ENCODE peak calls at places on chromosomes 3 and 15, in four cellular contexts. I is lung, P is small intestine, E is heart left ventricle. J is an unnamed sample.

GRCh38 chr15:30038667-30039523 is 43.9 kb upstream of the GOLGA8J start:
- DNase-seq in I (no peak), P (peak), E (no peak), J (no peak)

GRCh38 chr3:96991812-96992211 is 177.4 kb downstream of the EPHA6 start:
- DNase-seq in I (no peak), P (no peak), E (no peak), J (no peak)

GRCh38 chr3:46080124-46080991 is 53.1 kb upstream of the XCR1 start:
- DNase-seq in I (no peak), P (no peak), E (no peak), J (no peak)

GRCh38 chr3:64030741-64031140 is 7.4 kb upstream of the PSMD6 start:
- DNase-seq in I (peak), P (peak), E (peak), J (peak)

GRCh38 chr15:58438956-58439355 is 7.2 kb downstream of the LIPC start:
- DNase-seq in I (no peak), P (peak), E (peak), J (no peak)

GRCh38 chr3:164918915-164919314 is 159.4 kb downstream of the SI start:
- DNase-seq in I (no peak), P (no peak), E (no peak), J (no peak)

GRCh38 chr15:68391084-68391483 is 40.9 kb downstream of the ITGA11 start:
- DNase-seq in I (no peak), P (no peak), E (no peak), J (no peak)

GRCh38 chr3:113654851-113655250 is 41.6 kb downstream of the USF3 start:
- DNase-seq in I (no peak), P (no peak), E (no peak), J (no peak)

GRCh38 chr3:113783980-113784379 is 37.1 kb downstream of the ATP6V1A start:
- DNase-seq in I (no peak), P (no peak), E (no peak), J (no peak)

GRCh38 chr15:101543431-101543830 is 53.9 kb upstream of the PCSK6 start:
- DNase-seq in I (no peak), P (no peak), E (no peak), J (no peak)

GRCh38 chr15:41487802-41488201 is 5.9 kb upstream of the ITPKA start:
- DNase-seq in I (no peak), P (no peak), E (no peak), J (no peak)

GRCh38 chr15:48962662-48963523 is 826 bp downstream of the SHC4 start:
- DNase-seq in I (no peak), P (no peak), E (no peak), J (peak)

GRCh38 chr15:33064878-33065277 is 129.6 kb downstream of the FMN1 start:
- DNase-seq in I (no peak), P (no peak), E (no peak), J (no peak)

GRCh38 chr3:70738310-70738681 is 425.9 kb upstream of the MDFIC2 start:
- DNase-seq in I (no peak), P (no peak), E (no peak), J (no peak)

GRCh38 chr15:80498652-80499051 is 94.5 kb downstream of the ARNT2 start:
- DNase-seq in I (no peak), P (no peak), E (no peak), J (no peak)

GRCh38 chr15:41950127-41950483 is 22.3 kb downstream of the EHD4 start:
- DNase-seq in I (no peak), P (no peak), E (no peak), J (no peak)

GRCh38 chr3:186598108-186598784 is 14.6 kb upstream of the AHSG start:
- DNase-seq in I (no peak), P (no peak), E (peak), J (peak)

GRCh38 chr3:3560566-3561336 is 238.5 kb upstream of the LRRN1 start:
- DNase-seq in I (no peak), P (no peak), E (no peak), J (no peak)

GRCh38 chr3:112042842-112043280 is 8.3 kb downstream of the TMPRSS7 start:
- DNase-seq in I (no peak), P (peak), E (no peak), J (no peak)

GRCh38 chr3:14225421-14225820 is 46.8 kb downstream of the LSM3 start:
- DNase-seq in I (no peak), P (no peak), E (no peak), J (no peak)
- H3K27ac ChIP-seq in I (peak), P (no peak), E (no peak), J (peak)

GRCh38 chr15:57038496-57038895 is 120.1 kb downstream of the TCF12 start:
- DNase-seq in I (no peak), P (no peak), E (no peak), J (no peak)
- H3K4me3 ChIP-seq in I (no peak), P (no peak), E (no peak), J (no peak)

GRCh38 chr3:141434255-141434654 is 52.6 kb upstream of the RASA2 start:
- DNase-seq in I (no peak), P (no peak), E (no peak), J (no peak)

GRCh38 chr3:141436180-141436579 is 50.6 kb upstream of the RASA2 start:
- DNase-seq in I (no peak), P (no peak), E (no peak), J (no peak)

GRCh38 chr3:141430326-141430725 is 56.5 kb upstream of the RASA2 start:
- DNase-seq in I (no peak), P (no peak), E (no peak), J (no peak)

GRCh38 chr3:141431411-141432378 is 55.1 kb upstream of the RASA2 start:
- DNase-seq in I (no peak), P (no peak), E (no peak), J (no peak)

DNA sequence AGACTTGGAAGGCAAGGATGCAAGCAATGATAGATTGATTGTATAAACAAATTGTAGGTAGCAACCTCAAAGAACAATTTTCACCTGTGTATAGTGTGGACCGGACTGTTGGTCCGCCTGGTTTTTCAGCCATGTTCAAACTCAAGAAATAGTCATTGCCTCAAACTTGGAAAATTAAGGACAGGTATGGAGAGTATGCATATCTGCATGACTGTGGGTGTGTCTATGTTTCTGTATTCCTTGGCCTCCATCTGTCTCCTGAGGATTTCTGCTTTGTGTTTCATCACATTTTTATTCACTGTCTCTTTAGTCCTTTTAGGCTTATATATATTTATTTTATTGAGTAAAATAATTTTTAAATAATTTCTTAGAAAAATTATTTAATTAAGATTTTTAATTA is 53.9 kb upstream of the RASA2 start:
- DNase-seq in I (no peak), P (no peak), E (no peak), J (no peak)
- H3K27ac ChIP-seq in I (peak), P (no peak), E (peak), J (no peak)

DNA sequence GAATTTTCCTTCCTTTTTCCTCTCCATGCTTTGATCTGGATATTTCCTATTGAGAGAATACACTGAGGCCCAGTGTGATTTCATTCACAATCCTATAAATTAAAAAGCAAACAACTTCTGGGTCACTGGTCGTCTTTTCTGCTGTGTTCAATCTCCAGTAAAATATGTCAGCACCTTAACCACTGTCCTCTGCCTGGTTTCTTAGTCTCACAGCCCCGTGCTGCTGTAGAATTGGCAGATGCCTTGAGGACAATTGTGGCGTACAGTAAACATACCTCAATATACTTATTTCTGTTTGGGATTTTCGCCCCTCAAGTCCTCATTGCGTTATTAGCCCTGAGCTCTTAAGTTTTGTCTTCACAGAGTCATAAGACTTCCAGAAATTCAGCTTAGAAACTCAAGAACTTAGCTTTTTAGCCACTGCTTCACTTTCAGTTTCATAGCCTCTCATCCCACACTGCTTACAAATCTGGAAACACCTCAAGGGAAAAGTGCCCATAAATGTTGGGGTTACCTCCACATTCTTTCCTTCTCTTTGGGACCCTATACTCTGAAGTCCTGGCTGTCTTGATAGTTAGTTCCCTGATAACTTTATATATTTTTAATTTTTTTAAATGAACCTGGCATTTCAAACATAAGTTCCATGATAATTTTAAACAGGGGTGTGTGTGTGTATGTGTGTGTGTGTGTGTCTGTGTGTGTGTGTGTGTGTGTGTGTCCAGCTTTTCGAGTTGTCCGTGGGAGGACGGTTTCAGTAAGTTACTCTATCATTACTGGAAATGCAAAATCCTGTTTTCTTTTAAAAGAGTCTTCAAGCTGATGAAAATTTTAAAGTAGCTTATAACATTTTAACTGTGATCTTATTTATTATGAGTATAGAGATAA is 238.4 kb upstream of the CTDSPL start:
- DNase-seq in I (no peak), P (peak), E (no peak), J (no peak)
- H3K4me3 ChIP-seq in I (no peak), P (no peak), E (peak), J (no peak)

GRCh38 chr3:124565013-124565412 is 165.2 kb upstream of the UMPS start:
- DNase-seq in I (peak), P (peak), E (peak), J (peak)

GRCh38 chr3:124560406-124561215 is 169.6 kb upstream of the UMPS start:
- DNase-seq in I (no peak), P (no peak), E (no peak), J (no peak)

GRCh38 chr3:124565551-124565950 is 164.7 kb upstream of the UMPS start:
- DNase-seq in I (no peak), P (no peak), E (no peak), J (no peak)

GRCh38 chr3:124563376-124563775 is 166.9 kb upstream of the UMPS start:
- DNase-seq in I (no peak), P (peak), E (no peak), J (no peak)

GRCh38 chr3:124562769-124563168 is 167.5 kb upstream of the UMPS start:
- DNase-seq in I (no peak), P (no peak), E (no peak), J (peak)
- H3K27ac ChIP-seq in I (no peak), P (no peak), E (no peak), J (no peak)

DNA sequence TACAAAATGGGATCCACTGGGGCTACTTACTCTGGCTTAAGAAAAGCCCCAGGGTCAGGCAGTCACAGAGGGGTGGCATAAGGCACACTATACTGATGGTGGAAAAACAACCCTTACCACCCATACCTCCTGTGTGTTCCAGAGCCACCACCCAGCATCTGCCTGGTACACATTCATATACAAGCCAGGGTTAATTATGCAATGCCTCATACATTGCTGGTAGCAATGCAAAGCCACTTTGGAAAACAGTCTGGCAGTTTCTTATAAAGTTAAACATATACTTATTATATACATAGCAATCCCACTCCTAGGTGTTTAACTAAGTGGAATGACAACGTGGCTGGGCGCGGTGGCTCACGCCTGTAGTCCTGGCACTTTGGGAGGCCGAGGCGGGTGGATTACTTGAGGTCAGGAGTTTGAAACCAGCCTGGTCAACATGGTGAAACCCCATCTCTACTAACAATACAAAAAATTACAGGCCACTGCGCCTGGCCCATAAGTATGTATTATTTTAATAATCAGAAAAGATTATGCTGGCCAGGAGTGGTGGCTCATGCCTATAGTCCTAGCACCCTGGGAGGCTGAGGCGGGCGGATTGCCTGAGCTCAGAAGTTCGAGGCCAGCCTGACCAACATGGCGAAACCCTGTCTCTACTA is 15.2 kb upstream of the NCKIPSD start:
- DNase-seq in I (no peak), P (no peak), E (no peak), J (no peak)
- H3K4me3 ChIP-seq in I (no peak), P (no peak), E (no peak), J (no peak)

GRCh38 chr3:49659756-49660155 is 14.4 kb upstream of the APEH start:
- DNase-seq in I (no peak), P (no peak), E (no peak), J (no peak)

GRCh38 chr3:49655731-49656285 is 18.3 kb upstream of the APEH start:
- DNase-seq in I (no peak), P (no peak), E (no peak), J (no peak)

GRCh38 chr3:49654955-49655556 is 19.1 kb upstream of the APEH start:
- DNase-seq in I (no peak), P (peak), E (no peak), J (no peak)

GRCh38 chr3:49656541-49657112 is 17.5 kb upstream of the APEH start:
- DNase-seq in I (no peak), P (no peak), E (no peak), J (no peak)

GRCh38 chr3:49657208-49657915 is 16.8 kb upstream of the APEH start:
- DNase-seq in I (no peak), P (no peak), E (no peak), J (no peak)
- H3K27ac ChIP-seq in I (no peak), P (no peak), E (no peak), J (no peak)

GRCh38 chr3:19798324-19798723 is 135.7 kb downstream of the EFHB start:
- DNase-seq in I (no peak), P (no peak), E (no peak), J (no peak)

GRCh38 chr3:19799115-19799514 is 134.9 kb downstream of the EFHB start:
- DNase-seq in I (no peak), P (no peak), E (no peak), J (no peak)

DNA sequence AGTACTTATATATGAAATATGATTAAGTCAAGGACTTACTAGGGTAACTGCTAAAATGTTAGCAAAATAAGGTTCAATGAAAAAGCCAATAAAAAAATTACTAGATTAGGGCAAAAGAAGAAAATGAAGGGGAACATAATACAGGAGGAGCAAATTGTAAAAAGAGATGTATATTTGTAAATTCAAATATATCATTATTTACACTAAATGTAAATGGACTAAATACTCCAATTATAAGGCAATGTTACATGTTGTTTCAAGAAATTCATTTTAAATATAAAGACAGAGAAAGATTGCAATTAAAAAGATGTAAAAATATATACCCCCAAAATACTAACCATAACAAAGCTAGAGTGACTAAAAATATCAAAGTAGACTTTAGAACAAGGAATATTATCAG is 134.1 kb downstream of the EFHB start:
- DNase-seq in I (no peak), P (no peak), E (no peak), J (no peak)
- H3K4me3 ChIP-seq in I (no peak), P (no peak), E (no peak), J (no peak)

J was measured in right cardiac atrium.